ENCODE peak calls at places on chromosomes 11 and 22, in five cellular contexts. F is tibial artery, G is upper lobe of left lung, I is transverse colon, S is bronchial epithelial cell. O is an unnamed sample.

GRCh38 chr11:55457641-55458040 is 89.9 kb downstream of the OR4A15 start:
- DNase-seq in F (no peak), G (no peak), I (no peak), S (no peak), O (no peak)

GRCh38 chr11:205221-206001 is 1.8 kb downstream of the BET1L start:
- DNase-seq in F (no peak), G (no peak), I (no peak), S (no peak), O (no peak)

GRCh38 chr11:65720237-65720934 is at the start of gene RNASEH2C:
- DNase-seq in F (peak; percentile 88), G (peak; percentile 95), I (peak; percentile 86), S (peak; percentile 65), O (peak; percentile 89)

GRCh38 chr11:96238563-96239166 is 104.3 kb downstream of the MAML2 start:
- DNase-seq in F (no peak), G (no peak), I (no peak), S (peak; percentile 80), O (no peak)

GRCh38 chr11:85835263-85835662 is 19.9 kb upstream of the CCDC83 start:
- DNase-seq in F (no peak), G (no peak), I (no peak), S (no peak), O (no peak)

GRCh38 chr22:38782402-38783094 is 11.4 kb downstream of the DNAL4 start:
- DNase-seq in F (no peak), G (no peak), I (no peak), S (no peak), O (no peak)

GRCh38 chr22:37267128-37267587 is 15.2 kb upstream of the CYTH4 start:
- DNase-seq in F (no peak), G (peak; percentile 91), I (peak; percentile 55), S (no peak), O (peak; percentile 80)

GRCh38 chr11:60944504-60945294 is 7.3 kb downstream of the SLC15A3 start:
- DNase-seq in F (no peak), G (no peak), I (no peak), S (no peak), O (no peak)

GRCh38 chr22:31829505-31829904 is 75.7 kb downstream of the DEPDC5 start:
- DNase-seq in F (no peak), G (no peak), I (no peak), S (peak; percentile 96), O (peak; percentile 24)

GRCh38 chr11:7154881-7155344 is 66.1 kb downstream of the RBMXL2 start:
- DNase-seq in F (no peak), G (no peak), I (no peak), S (no peak), O (no peak)

GRCh38 chr22:47195676-47196492 is 433.4 kb downstream of the TBC1D22A start:
- DNase-seq in F (peak; percentile 47), G (no peak), I (no peak), S (no peak), O (no peak)

GRCh38 chr22:50702261-50702671 is 29.6 kb downstream of the SHANK3 start:
- DNase-seq in F (no peak), G (no peak), I (no peak), S (no peak), O (no peak)

GRCh38 chr22:17695986-17696385 is 57.4 kb downstream of the BCL2L13 start:
- DNase-seq in F (no peak), G (no peak), I (no peak), S (no peak), O (no peak)

GRCh38 chr11:112157274-112157766 is 6.6 kb downstream of the IL18 start:
- DNase-seq in F (no peak), G (no peak), I (no peak), S (peak; percentile 100), O (no peak)

GRCh38 chr11:1041471-1041870 is 5.0 kb upstream of the MUC6 start:
- DNase-seq in F (no peak), G (peak; percentile 56), I (no peak), S (no peak), O (no peak)

GRCh38 chr11:119175493-119176077 is 7.1 kb downstream of the NLRX1 start:
- DNase-seq in F (no peak), G (no peak), I (no peak), S (peak; percentile 33), O (no peak)

GRCh38 chr22:17403906-17404305 is 34.6 kb downstream of the CECR2 start:
- DNase-seq in F (no peak), G (no peak), I (no peak), S (no peak), O (no peak)

GRCh38 chr22:46416537-46417267 is 81.2 kb downstream of the TRMU start:
- DNase-seq in F (no peak), G (no peak), I (no peak), S (no peak), O (no peak)

GRCh38 chr11:30432177-30432576 is 109.3 kb downstream of the ARL14EP start:
- DNase-seq in F (no peak), G (no peak), I (no peak), S (no peak), O (no peak)

GRCh38 chr11:42651654-42652053 is 660.1 kb upstream of the API5 start:
- DNase-seq in F (no peak), G (no peak), I (no peak), S (no peak), O (no peak)

GRCh38 chr11:58613228-58613627 is 9.2 kb upstream of the CNTF start:
- DNase-seq in F (no peak), G (no peak), I (no peak), S (no peak), O (no peak)

GRCh38 chr11:62666259-62666926 is 1.3 kb downstream of the CSKMT start:
- DNase-seq in F (no peak), G (no peak), I (no peak), S (no peak), O (no peak)

GRCh38 chr11:122843281-122844150 is 5.2 kb downstream of the CRTAM start:
- DNase-seq in F (no peak), G (no peak), I (no peak), S (peak; percentile 23), O (peak; percentile 56)

GRCh38 chr11:97367406-97368083 is 977.7 kb downstream of the JRKL start:
- DNase-seq in F (no peak), G (peak; percentile 18), I (no peak), S (no peak), O (no peak)

GRCh38 chr22:42814215-42814614 is 42.9 kb downstream of the ARFGAP3 start:
- DNase-seq in F (no peak), G (no peak), I (no peak), S (no peak), O (no peak)

GRCh38 chr22:32830473-32830872 is 29.0 kb downstream of the TIMP3 start:
- DNase-seq in F (peak; percentile 66), G (peak; percentile 34), I (no peak), S (no peak), O (no peak)

GRCh38 chr22:29202231-29203192 is 3.2 kb upstream of the EMID1 start:
- DNase-seq in F (no peak), G (peak; percentile 83), I (peak; percentile 59), S (peak; percentile 24), O (peak; percentile 95)

GRCh38 chr22:35349368-35349703 is 31.6 kb upstream of the HMOX1 start:
- DNase-seq in F (no peak), G (no peak), I (no peak), S (no peak), O (no peak)

DNA sequence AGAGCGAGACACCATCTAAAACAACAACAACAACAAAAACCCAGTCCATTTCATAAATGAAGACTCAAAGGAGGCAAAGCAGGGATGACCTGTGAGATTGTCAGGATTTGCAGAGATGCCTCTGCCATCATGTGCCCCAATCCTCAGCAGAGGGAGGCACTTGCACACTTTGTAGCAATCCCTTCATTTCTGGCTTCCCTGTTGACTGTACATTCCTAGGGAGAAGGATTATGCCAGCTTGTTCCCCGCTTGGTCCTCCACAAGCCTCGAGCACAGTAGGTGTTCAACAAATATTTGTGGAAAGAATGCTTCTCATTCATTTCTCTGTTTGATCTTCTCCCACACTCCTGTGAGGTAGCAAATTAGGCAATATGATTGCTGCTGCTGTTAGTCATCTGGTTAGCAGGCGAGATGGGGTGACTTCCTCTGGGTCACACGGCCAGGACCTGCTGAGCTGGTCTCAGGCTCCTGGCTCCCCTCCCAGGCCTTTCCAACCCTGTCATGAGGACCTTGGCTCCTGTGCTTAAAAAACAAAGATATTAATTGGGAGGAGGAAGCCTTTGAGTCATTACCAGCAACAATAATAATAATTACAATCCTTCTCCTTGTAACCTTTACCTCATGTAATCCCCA is 34.1 kb downstream of the LIF start:
- DNase-seq in F (peak; percentile 79), G (no peak), I (peak; percentile 29), S (peak; percentile 98), O (no peak)
- TF ChIP-seq CTCF in F (no peak), G (no peak), I (no peak), S (no peak), O (no peak)

GRCh38 chr11:64202992-64203391 is 3.5 kb upstream of the FERMT3 start:
- DNase-seq in F (no peak), G (no peak), I (no peak), S (no peak), O (no peak)
- H3K36me3 ChIP-seq in F (peaks cover 54% of the 10 kb centered on the region), G (peaks cover 69% of the 10 kb centered on the region), I (no peaks in the 10 kb centered on the region), S (peaks cover 43% of the 10 kb centered on the region), O (peaks cover 28% of the 10 kb centered on the region)

GRCh38 chr11:94077568-94078293 is 50.9 kb upstream of the PANX1 start:
- DNase-seq in F (no peak), G (no peak), I (no peak), S (no peak), O (no peak)
- H3K4me3 ChIP-seq in F (no peak overlapping the region), G (no peak overlapping the region), I (no peak overlapping the region), S (no peak overlapping the region), O (no peak overlapping the region)

GRCh38 chr11:67732045-67732787 is 57.8 kb upstream of the ALDH3B2 start:
- DNase-seq in F (no peak), G (peak; percentile 85), I (no peak), S (no peak), O (peak; percentile 31)
- TF ChIP-seq CTCF in F (no peak), G (no peak), I (no peak), S (peak; percentile 22), O (peak; percentile 50)